ENCODE peak calls at places on chromosomes 12 and 14, in ten cellular contexts. H is activated CD4-positive, alpha-beta T cell treated with anti-CD3 and anti-CD28 coated beads for 4 hours; L is A549; Q is progenitor cell of endocrine pancreas; N is uterus; T is T-helper 17 cell; S is NCI-H2029 treated with DMSO at 0.1 percent for 48 hours; X is cardiac fibroblast; P is HTR-8/SVneo; F is Calu3. G is an unnamed sample.

GRCh38 chr12:70043490-70044138 is 199.6 kb upstream of the CNOT2 start:
- DNase-seq in H (no peak), L (no peak), Q (no peak), N (no peak), T (no peak), S (no peak), X (peak), P (no peak), F (no peak), G (no peak)

GRCh38 chr14:98984027-98984718 is 287.8 kb downstream of the BCL11B start:
- DNase-seq in H (no peak), L (no peak), Q (no peak), N (no peak), T (no peak), S (no peak), X (no peak), P (no peak), F (no peak), G (no peak)

GRCh38 chr12:89945123-89945522 is 236.5 kb upstream of the ATP2B1 start:
- DNase-seq in H (no peak), L (no peak), Q (no peak), N (no peak), T (no peak), S (no peak), X (no peak), P (no peak), F (no peak), G (no peak)

GRCh38 chr14:64040044-64040443 is 187.2 kb downstream of the SYNE2 start:
- DNase-seq in H (no peak), L (peak), Q (no peak), N (no peak), T (no peak), S (no peak), X (no peak), P (no peak), F (no peak), G (no peak)

GRCh38 chr14:105937253-105938054 is 411.1 kb downstream of the TMEM121 start:
- DNase-seq in H (no peak), L (no peak), Q (no peak), N (no peak), T (no peak), S (no peak), X (no peak), P (no peak), F (no peak), G (no peak)

GRCh38 chr12:71999795-72000194 is 61.1 kb downstream of the TPH2 start:
- DNase-seq in H (no peak), L (no peak), Q (no peak), N (no peak), T (no peak), S (no peak), X (no peak), P (no peak), F (no peak), G (no peak)

GRCh38 chr12:64221656-64222010 is 463 bp downstream of the KICS2 start:
- DNase-seq in H (peak), L (peak), Q (peak), N (peak), T (peak), S (peak), X (peak), P (peak), F (peak), G (peak)

GRCh38 chr14:94139006-94139405 is 9.6 kb upstream of the IFI27L2 start:
- DNase-seq in H (no peak), L (no peak), Q (no peak), N (no peak), T (no peak), S (no peak), X (no peak), P (no peak), F (no peak), G (no peak)

GRCh38 chr12:114955414-114956014 is 271.5 kb upstream of the TBX3 start:
- DNase-seq in H (no peak), L (peak), Q (no peak), N (no peak), T (no peak), S (no peak), X (peak), P (peak), F (no peak), G (no peak)

G was measured in WERI-Rb-1.